ENCODE peak calls at places on chromosomes 12 and 14, in seven cellular contexts. Q is IMR-90, C is H9, F is H1, B is trophoblast cell, P is mesendoderm, M is mesenchymal stem cell. K is an unnamed sample.

GRCh38 chr12:14833336-14833735 is 10.0 kb downstream of the ART4 start:
- DNase-seq in P (no peak), Q (no peak), B (no peak), C (no peak), M (no peak), F (no peak), K (no peak)

GRCh38 chr14:50342211-50343080 is 30.3 kb downstream of the DMAC2L start:
- DNase-seq in C (peak; percentile 55), P (peak; percentile 81), M (peak; percentile 69), B (no peak), F (no peak), Q (peak; percentile 71), K (no peak)

GRCh38 chr12:46320731-46321130 is 51.8 kb downstream of the SLC38A2 start:
- DNase-seq in Q (no peak), P (peak; percentile 39), B (no peak), F (no peak), M (no peak), C (no peak), K (no peak)

GRCh38 chr12:116718578-116719454 is 19.1 kb downstream of the SPRING1 start:
- DNase-seq in B (no peak), C (no peak), P (no peak), F (no peak), M (no peak), Q (peak; percentile 56), K (no peak)

GRCh38 chr14:90003526-90004312 is 48.0 kb downstream of the TDP1 start:
- DNase-seq in C (no peak), M (no peak), Q (no peak), B (no peak), F (no peak), P (no peak), K (no peak)

GRCh38 chr12:55258288-55258687 is 13.9 kb downstream of the OR6C74 start:
- DNase-seq in F (no peak), P (peak; percentile 3), M (no peak), C (no peak), Q (no peak), B (no peak), K (no peak)

GRCh38 chr12:117151195-117152031 is 38.9 kb downstream of the FBXO21 start:
- DNase-seq in Q (peak; percentile 41), P (peak; percentile 88), C (peak; percentile 92), M (peak; percentile 57), F (peak; percentile 44), B (peak; percentile 80), K (peak; percentile 70)

GRCh38 chr12:120249875-120250795 is 15.4 kb downstream of the PXN start:
- DNase-seq in C (peak; percentile 28), F (no peak), Q (no peak), B (peak; percentile 45), P (no peak), M (peak; percentile 51), K (no peak)

GRCh38 chr12:47114481-47114892 is 34.7 kb upstream of the AMIGO2 start:
- DNase-seq in C (no peak), F (no peak), P (no peak), M (no peak), B (no peak), Q (no peak), K (no peak)

GRCh38 chr14:68546839-68547238 is 246.0 kb downstream of the ZFP36L1 start:
- DNase-seq in B (peak; percentile 96), F (no peak), Q (peak; percentile 88), C (no peak), M (peak; percentile 84), P (no peak), K (no peak)

GRCh38 chr12:120118710-120119097 is 2.2 kb upstream of the RAB35 start:
- DNase-seq in F (no peak), Q (peak; percentile 43), C (no peak), P (no peak), M (no peak), B (peak; percentile 9), K (no peak)

GRCh38 chr14:104123879-104124278 is 14.5 kb upstream of the KIF26A start:
- DNase-seq in P (no peak), F (no peak), M (no peak), C (no peak), Q (no peak), B (no peak), K (no peak)

GRCh38 chr14:104128981-104129380 is 9.4 kb upstream of the KIF26A start:
- DNase-seq in C (no peak), F (no peak), Q (no peak), B (no peak), P (no peak), M (no peak), K (no peak)

GRCh38 chr14:104129556-104129955 is 8.8 kb upstream of the KIF26A start:
- DNase-seq in B (no peak), Q (no peak), C (no peak), P (no peak), F (no peak), M (no peak), K (no peak)

GRCh38 chr14:104125011-104125410 is 13.4 kb upstream of the KIF26A start:
- DNase-seq in Q (no peak), C (no peak), M (no peak), P (no peak), F (no peak), B (no peak), K (no peak)

GRCh38 chr14:104126753-104127152 is 11.6 kb upstream of the KIF26A start:
- DNase-seq in Q (no peak), C (no peak), P (no peak), F (no peak), M (no peak), B (no peak), K (no peak)
- H3K4ac ChIP-seq in Q (no peak overlapping the region), C (no peak overlapping the region), P (no peak overlapping the region), F (no peak overlapping the region), M (no peak overlapping the region), B (no peak overlapping the region), K (no peak overlapping the region)

GRCh38 chr12:28463396-28463795 is 273.1 kb downstream of the CCDC91 start:
- DNase-seq in Q (no peak), B (no peak), P (no peak), M (no peak), C (no peak), F (no peak), K (no peak)

GRCh38 chr12:28456934-28457710 is 266.9 kb downstream of the CCDC91 start:
- DNase-seq in B (no peak), M (no peak), P (no peak), Q (no peak), C (no peak), F (no peak), K (no peak)

GRCh38 chr12:28459481-28459880 is 269.2 kb downstream of the CCDC91 start:
- DNase-seq in P (no peak), M (no peak), Q (no peak), F (no peak), C (no peak), B (no peak), K (no peak)

GRCh38 chr12:28460420-28461130 is 270.3 kb downstream of the CCDC91 start:
- DNase-seq in C (no peak), M (no peak), Q (no peak), B (no peak), P (no peak), F (no peak), K (no peak)

GRCh38 chr12:28457785-28458184 is 267.5 kb downstream of the CCDC91 start:
- DNase-seq in B (no peak), F (no peak), M (peak; percentile 32), P (no peak), C (no peak), Q (no peak), K (no peak)
- H3K79me1 ChIP-seq in B (no peaks in the 10 kb centered on the region), F (no peaks in the 10 kb centered on the region), M (no peaks in the 10 kb centered on the region), P (no peaks in the 10 kb centered on the region), C (no peaks in the 10 kb centered on the region), Q (no peaks in the 10 kb centered on the region), K (no peaks in the 10 kb centered on the region)

DNA sequence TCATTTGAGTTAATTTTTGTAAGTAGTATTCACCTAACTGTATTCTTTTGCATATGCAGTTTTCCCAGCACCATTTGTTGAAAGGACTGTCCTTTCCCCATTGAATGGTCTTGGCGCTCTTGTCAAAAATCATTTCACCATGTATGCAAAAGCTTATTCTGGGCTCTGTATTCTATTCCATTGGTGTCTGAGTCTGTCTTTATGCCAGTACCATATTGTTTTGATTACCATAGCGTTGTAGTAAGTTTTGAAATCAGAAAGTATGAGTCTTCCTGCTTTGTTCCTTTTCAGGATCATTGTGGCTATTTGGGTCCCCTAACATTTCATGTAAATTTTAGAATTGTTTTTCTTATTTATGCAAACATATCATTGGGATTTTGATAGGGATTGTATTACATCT is 508.7 kb upstream of the RGS6 start:
- DNase-seq in Q (no peak), P (no peak), B (no peak), F (no peak), M (no peak), C (no peak), K (no peak)
- H3K4ac ChIP-seq in Q (no peak overlapping the region), P (no peak overlapping the region), B (no peak overlapping the region), F (no peak overlapping the region), M (no peak overlapping the region), C (no peak overlapping the region), K (no peak overlapping the region)

DNA sequence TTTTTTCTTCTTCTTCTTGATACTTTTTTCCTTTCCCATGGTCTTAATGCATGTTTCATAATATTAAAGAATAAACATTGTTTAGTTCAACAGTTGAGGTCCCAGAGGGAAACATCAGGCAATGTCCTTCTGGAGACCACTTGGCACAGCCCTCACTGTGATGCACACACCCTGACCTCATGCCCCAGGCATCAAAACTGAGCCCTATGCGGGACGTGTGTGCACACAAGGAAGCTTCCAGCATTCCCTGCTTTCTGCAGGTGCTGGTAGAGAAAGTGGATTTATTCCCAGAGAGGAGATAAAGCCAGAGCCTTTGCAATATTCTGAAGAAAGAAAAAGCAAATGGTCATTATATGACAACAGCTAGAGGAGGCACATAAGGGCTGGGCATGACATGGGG is 16.0 kb upstream of the CMKLR1 start:
- DNase-seq in B (peak; percentile 92), Q (no peak), M (no peak), P (no peak), F (no peak), C (no peak), K (no peak)
- H3K79me1 ChIP-seq in B (no peaks in the 10 kb centered on the region), Q (no peaks in the 10 kb centered on the region), M (no peaks in the 10 kb centered on the region), P (no peaks in the 10 kb centered on the region), F (no peaks in the 10 kb centered on the region), C (no peaks in the 10 kb centered on the region), K (no peaks in the 10 kb centered on the region)

GRCh38 chr12:89959188-89959587 is 250.6 kb upstream of the ATP2B1 start:
- DNase-seq in C (no peak), F (no peak), M (no peak), P (no peak), Q (no peak), B (no peak), K (no peak)
- H3K4ac ChIP-seq in C (no peak overlapping the region), F (no peak overlapping the region), M (no peak overlapping the region), P (no peak overlapping the region), Q (no peak overlapping the region), B (no peak overlapping the region), K (no peak overlapping the region)

DNA sequence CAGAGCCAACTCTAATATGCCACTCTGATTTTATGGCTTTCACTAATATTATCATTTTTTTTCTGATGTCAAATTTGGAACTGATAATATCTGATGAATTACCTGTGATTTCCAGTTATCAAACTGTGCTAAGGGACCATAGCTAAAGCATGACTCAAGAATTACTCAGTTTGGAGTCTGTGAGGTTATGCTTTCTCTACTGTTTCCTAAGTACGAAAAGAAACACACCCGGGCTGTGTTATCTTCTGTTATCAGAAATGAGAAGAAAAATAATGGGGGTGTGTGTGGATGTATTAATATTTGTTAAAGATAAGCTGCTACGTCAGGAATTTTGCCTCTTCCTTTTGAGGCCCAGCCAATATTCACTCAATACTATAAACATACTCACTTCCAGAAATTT is 1401.9 kb upstream of the FLRT2 start:
- DNase-seq in C (no peak), Q (peak; percentile 34), P (no peak), M (no peak), B (no peak), F (no peak), K (no peak)
- H3K79me1 ChIP-seq in C (no peaks in the 10 kb centered on the region), Q (no peaks in the 10 kb centered on the region), P (no peaks in the 10 kb centered on the region), M (no peaks in the 10 kb centered on the region), B (no peaks in the 10 kb centered on the region), F (no peaks in the 10 kb centered on the region), K (no peaks in the 10 kb centered on the region)

K was measured in neuronal stem cell.